ENCODE peak calls at places on chromosomes 3 and 15, in four cellular contexts. B, Y, E and D are unnamed samples. For H3K27me3, the result is how much of the 10 kb centered on the place peaks cover.

GRCh38 chr3:120450261-120450913 is 405 bp downstream of the FSTL1 start:
- DNase-seq in B (peak), Y (no peak), E (peak), D (no peak)

GRCh38 chr3:194396897-194397756 is 1.9 kb downstream of the GP5 start:
- DNase-seq in B (peak), Y (no peak), E (no peak), D (peak)

GRCh38 chr3:42185044-42185443 is 80.9 kb downstream of the CCK start:
- DNase-seq in B (no peak), Y (no peak), E (no peak), D (no peak)

GRCh38 chr3:133208184-133208583 is 170.0 kb downstream of the TMEM108 start:
- DNase-seq in B (no peak), Y (no peak), E (no peak), D (no peak)

GRCh38 chr3:176867681-176868663 is 329.3 kb downstream of the TBL1XR1 start:
- DNase-seq in B (no peak), Y (no peak), E (no peak), D (peak)

GRCh38 chr3:169668957-169669681 is 5.6 kb upstream of the MECOM start:
- DNase-seq in B (peak), Y (no peak), E (peak), D (peak)

GRCh38 chr15:49135893-49136292 is 19.5 kb downstream of the COPS2 start:
- DNase-seq in B (no peak), Y (no peak), E (no peak), D (no peak)

GRCh38 chr15:83422090-83422489 is 25.1 kb upstream of the SH3GL3 start:
- DNase-seq in B (no peak), Y (no peak), E (no peak), D (no peak)

GRCh38 chr15:70362911-70363310 is 265.2 kb upstream of the TLE3 start:
- DNase-seq in B (peak), Y (no peak), E (no peak), D (peak)

GRCh38 chr15:47991376-47991775 is 129.4 kb upstream of the SLC24A5 start:
- DNase-seq in B (no peak), Y (no peak), E (no peak), D (no peak)

GRCh38 chr3:141401584-141402475 is 33.5 kb downstream of the ZBTB38 start:
- DNase-seq in B (peak), Y (peak), E (peak), D (peak)

GRCh38 chr3:27115352-27115751 is 253.8 kb downstream of the NEK10 start:
- DNase-seq in B (no peak), Y (no peak), E (no peak), D (no peak)

GRCh38 chr3:46095307-46095706 is 68.0 kb upstream of the XCR1 start:
- DNase-seq in B (no peak), Y (no peak), E (no peak), D (no peak)

GRCh38 chr15:65902373-65902772 is 33.1 kb downstream of the RAB11A start:
- DNase-seq in B (no peak), Y (no peak), E (peak), D (peak)

GRCh38 chr3:141519587-141519986 is 32.8 kb downstream of the RASA2 start:
- DNase-seq in B (no peak), Y (no peak), E (no peak), D (no peak)

GRCh38 chr3:9782777-9783176 is 9.5 kb downstream of the TADA3 start:
- DNase-seq in B (no peak), Y (no peak), E (no peak), D (no peak)

GRCh38 chr3:136734382-136735070 is 17.7 kb downstream of the STAG1 start:
- DNase-seq in B (no peak), Y (no peak), E (no peak), D (no peak)

GRCh38 chr3:50648944-50649343 is 25.8 kb upstream of the DOCK3 start:
- DNase-seq in B (no peak), Y (no peak), E (peak), D (no peak)

GRCh38 chr3:189108032-189108431 is 63.7 kb upstream of the TPRG1 start:
- DNase-seq in B (no peak), Y (no peak), E (no peak), D (no peak)

GRCh38 chr3:6799264-6799915 is 61.5 kb upstream of the GRM7 start:
- DNase-seq in B (no peak), Y (no peak), E (peak), D (no peak)

GRCh38 chr15:41115652-41116115 is 396 bp downstream of the INO80 start:
- DNase-seq in B (peak), Y (peak), E (peak), D (peak)

GRCh38 chr3:20683912-20684311 is 497.9 kb upstream of the SGO1 start:
- DNase-seq in B (peak), Y (no peak), E (peak), D (no peak)

GRCh38 chr3:13110678-13111116 is 37.5 kb upstream of the IQSEC1 start:
- DNase-seq in B (peak), Y (no peak), E (no peak), D (peak)

GRCh38 chr3:72217570-72217969 is 432.6 kb upstream of the PROK2 start:
- DNase-seq in B (no peak), Y (no peak), E (no peak), D (no peak)

GRCh38 chr3:11898611-11899325 is 52.1 kb upstream of the TAMM41 start:
- DNase-seq in B (no peak), Y (no peak), E (no peak), D (no peak)

GRCh38 chr3:189710620-189711388 is 79.6 kb downstream of the TP63 start:
- DNase-seq in B (no peak), Y (no peak), E (peak), D (peak)

GRCh38 chr3:124393340-124393739 is 336.9 kb upstream of the UMPS start:
- DNase-seq in B (no peak), Y (no peak), E (no peak), D (no peak)

GRCh38 chr15:67024322-67024997 is 40.9 kb upstream of the SMAD3 start:
- DNase-seq in B (peak), Y (no peak), E (peak), D (peak)

DNA sequence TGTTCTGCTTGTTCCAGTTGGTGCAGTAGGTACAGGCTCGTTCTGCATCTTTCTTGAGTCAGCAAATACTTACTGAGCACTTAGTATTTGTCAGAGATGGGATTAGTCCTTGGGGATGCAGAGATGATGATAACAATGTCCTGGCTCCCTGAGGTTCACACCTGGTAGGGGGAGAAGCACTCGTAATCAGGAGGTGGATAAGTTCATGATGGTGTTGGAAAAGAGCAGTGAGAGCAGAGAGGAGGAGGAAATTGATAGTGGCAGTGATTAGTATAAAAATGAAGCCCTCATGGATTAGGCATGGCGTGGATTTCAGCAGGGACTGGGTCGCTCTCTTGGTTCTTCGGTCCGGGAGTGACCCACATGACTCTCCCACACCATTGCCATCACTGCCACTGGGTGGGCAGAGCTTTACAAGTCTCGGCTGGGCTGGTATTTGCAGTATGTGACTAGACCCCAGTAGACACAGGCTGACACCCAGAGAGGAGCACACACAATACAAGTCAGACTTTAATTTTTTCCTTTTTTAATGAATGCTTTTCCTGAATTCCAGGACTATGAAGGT is 1.4 kb downstream of the SV2B start:
- DNase-seq in B (no peak), Y (no peak), E (no peak), D (no peak)
- H3K27me3 ChIP-seq in B (under half), Y (under half), E (half or more), D (under half)

GRCh38 chr3:115388166-115388565 is 235.1 kb upstream of the GAP43 start:
- DNase-seq in B (no peak), Y (no peak), E (peak), D (no peak)

GRCh38 chr3:115381931-115382330 is 234.8 kb upstream of the ZBTB20 start:
- DNase-seq in B (no peak), Y (no peak), E (no peak), D (no peak)

GRCh38 chr3:115388825-115389224 is 234.5 kb upstream of the GAP43 start:
- DNase-seq in B (no peak), Y (no peak), E (no peak), D (no peak)

GRCh38 chr3:115386347-115386746 is 237.0 kb upstream of the GAP43 start:
- DNase-seq in B (no peak), Y (no peak), E (no peak), D (no peak)

DNA sequence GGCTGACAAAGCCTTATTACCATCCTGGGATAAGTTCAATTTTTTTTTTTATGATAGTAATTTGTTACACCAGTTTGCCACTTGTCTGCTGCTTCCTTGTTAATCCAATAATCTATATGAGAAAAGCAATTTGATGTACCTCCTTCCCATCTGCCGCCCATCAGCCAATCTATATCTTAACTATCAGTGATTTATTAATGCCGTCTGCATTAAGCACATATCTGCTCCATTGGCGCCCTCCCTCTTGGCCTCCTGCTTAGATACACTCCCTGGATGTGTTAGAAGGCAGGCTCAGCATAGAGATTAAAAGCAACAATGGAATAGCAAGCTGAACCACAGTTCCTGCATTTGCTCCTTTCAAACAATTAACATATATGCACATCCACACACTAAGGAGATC is 237.4 kb upstream of the GAP43 start:
- DNase-seq in B (no peak), Y (no peak), E (no peak), D (no peak)
- H3K27me3 ChIP-seq in B (under half), Y (under half), E (under half), D (under half)

GRCh38 chr15:96349034-96349932 is 18.8 kb downstream of the NR2F2 start:
- DNase-seq in B (no peak), Y (no peak), E (no peak), D (no peak)
- H3K27me3 ChIP-seq in B (under half), Y (half or more), E (half or more), D (under half)

GRCh38 chr15:73366766-73367623 is 1.8 kb downstream of the HCN4 start:
- DNase-seq in B (no peak), Y (no peak), E (no peak), D (no peak)

GRCh38 chr15:73369073-73369694 is 426 bp upstream of the HCN4 start:
- DNase-seq in B (no peak), Y (no peak), E (no peak), D (no peak)

GRCh38 chr15:73368301-73369072 is at the start of gene HCN4:
- DNase-seq in B (no peak), Y (no peak), E (peak), D (no peak)

GRCh38 chr15:73370151-73370550 is 1.4 kb upstream of the HCN4 start:
- DNase-seq in B (no peak), Y (no peak), E (no peak), D (no peak)

DNA sequence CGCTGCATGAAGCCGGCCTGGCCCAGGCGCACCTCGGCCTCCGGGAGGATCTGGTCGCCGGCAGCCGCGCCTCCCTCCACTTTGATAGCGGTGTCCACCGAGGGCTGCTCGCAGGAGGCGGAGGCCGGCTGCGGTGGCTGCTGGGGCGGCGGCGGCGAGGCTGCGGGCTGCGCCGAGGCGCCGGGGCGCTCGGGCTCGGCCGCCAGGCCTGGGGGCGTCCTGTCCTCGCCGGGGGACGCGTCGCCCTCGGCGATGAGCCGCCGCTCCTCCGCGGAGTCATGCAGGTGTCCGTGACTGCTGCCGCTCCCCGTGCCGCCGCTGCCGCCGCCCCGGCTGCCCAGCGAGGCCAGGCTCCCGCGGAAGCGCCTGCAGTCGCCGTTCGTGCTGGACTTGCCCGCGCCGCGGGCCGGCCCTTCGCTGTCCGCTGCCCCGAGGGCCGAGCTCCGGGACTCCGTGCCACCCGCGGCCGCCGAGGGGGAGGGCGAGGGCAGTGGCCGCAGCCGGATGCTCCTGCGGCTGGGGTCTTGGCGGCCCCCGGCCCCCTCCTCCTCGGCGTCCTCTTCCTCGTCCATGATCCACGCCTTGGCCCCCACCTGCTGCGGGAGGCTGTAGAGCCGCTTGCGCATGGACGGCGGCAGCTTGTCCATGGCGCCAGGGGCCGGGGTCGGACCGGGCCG is 996 bp downstream of the HCN4 start:
- DNase-seq in B (no peak), Y (no peak), E (no peak), D (no peak)
- H3K27me3 ChIP-seq in B (under half), Y (under half), E (half or more), D (half or more)

GRCh38 chr15:68875377-68876116 is 54.8 kb upstream of the SPESP1 start:
- DNase-seq in B (peak), Y (peak), E (peak), D (peak)

GRCh38 chr15:68874788-68875187 is 54.1 kb upstream of the ANP32A start:
- DNase-seq in B (no peak), Y (no peak), E (no peak), D (no peak)

GRCh38 chr15:68868296-68868695 is 47.6 kb upstream of the ANP32A start:
- DNase-seq in B (no peak), Y (no peak), E (no peak), D (no peak)

GRCh38 chr15:68871507-68871906 is 50.8 kb upstream of the ANP32A start:
- DNase-seq in B (no peak), Y (no peak), E (no peak), D (no peak)
- H3K27me3 ChIP-seq in B (under half), Y (under half), E (under half), D (under half)

GRCh38 chr15:39075756-39076341 is 505.0 kb upstream of the THBS1 start:
- DNase-seq in B (no peak), Y (no peak), E (no peak), D (no peak)

GRCh38 chr15:39079296-39079834 is 501.5 kb upstream of the THBS1 start:
- DNase-seq in B (no peak), Y (no peak), E (no peak), D (no peak)

GRCh38 chr15:39074341-39074740 is 506.5 kb upstream of the THBS1 start:
- DNase-seq in B (no peak), Y (no peak), E (no peak), D (no peak)

GRCh38 chr15:39077998-39078397 is 502.9 kb upstream of the THBS1 start:
- DNase-seq in B (no peak), Y (no peak), E (no peak), D (no peak)

GRCh38 chr15:39075311-39075710 is 505.6 kb upstream of the THBS1 start:
- DNase-seq in B (no peak), Y (no peak), E (no peak), D (no peak)
- H3K27me3 ChIP-seq in B (under half), Y (under half), E (under half), D (under half)

DNA sequence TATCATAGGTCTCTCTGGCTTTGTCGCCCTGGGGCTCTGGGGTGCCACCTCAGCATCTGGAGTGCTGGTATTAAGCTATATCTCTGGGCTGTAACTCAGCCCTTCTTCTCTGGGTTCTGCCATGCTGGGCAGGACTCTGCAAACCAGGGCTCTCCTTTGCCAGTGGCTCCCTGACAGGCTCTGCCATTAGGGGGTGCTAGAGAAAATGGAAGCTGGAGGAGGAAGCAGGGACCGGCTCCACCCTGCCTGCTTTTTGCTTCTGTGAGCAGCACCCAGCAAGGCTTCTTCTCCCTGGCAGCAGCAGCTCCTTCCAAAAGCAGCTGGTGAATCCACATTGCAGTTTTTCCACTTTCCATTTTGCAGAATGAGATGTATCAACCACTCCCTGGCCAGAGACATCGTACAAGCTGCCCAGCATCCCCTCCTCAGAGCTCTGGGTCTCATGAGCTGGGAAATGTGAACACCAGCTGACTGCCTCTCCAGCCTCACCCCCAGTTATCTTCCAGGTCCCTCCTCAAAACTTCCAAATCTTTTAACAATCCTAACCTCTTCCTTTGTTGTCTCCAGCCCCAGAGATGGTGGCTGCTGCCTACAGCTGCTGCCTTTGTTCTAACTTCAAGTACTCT is 165.0 kb downstream of the ABHD5 start:
- DNase-seq in B (peak), Y (no peak), E (peak), D (no peak)
- H3K27me3 ChIP-seq in B (under half), Y (under half), E (half or more), D (under half)